ENCODE peak calls at places on chromosomes 11 and 22, in nine cellular contexts. Q is activated CD4-positive, alpha-beta T cell treated with anti-CD3 and anti-CD28 coated beads for 24 hours; U is fibroblast of pulmonary artery; L is T-helper 2 cell; C is neural crest cell; G is activated CD8-positive, alpha-beta memory T cell treated with anti-CD3 and anti-CD28 coated beads, Interleukin-2, amount 50 U/mL, for 48 hours; P is activated naive CD8-positive, alpha-beta T cell treated with anti-CD3 and anti-CD28 coated beads for 36 hours; N is stimulated activated CD4-positive, alpha-beta T cell treated with anti-CD3 and anti-CD28 coated beads, Interleukin-1b, Interleukin-23, amount 100 ng/mL, for 1 hour; S is amniotic stem cell. Y is an unnamed sample.

GRCh38 chr22:36365020-36365411 is 22.8 kb downstream of the MYH9 start:
- DNase-seq in Q (peak; percentile 90), U (peak; percentile 97), L (peak; percentile 95), C (no peak), G (peak; percentile 87), P (peak; percentile 89), N (peak; percentile 70), S (peak; percentile 81), Y (peak; percentile 87)

GRCh38 chr11:92384807-92385206 is 160.2 kb downstream of the FAT3 start:
- DNase-seq in Q (no peak), U (no peak), L (no peak), C (no peak), G (no peak), P (no peak), N (no peak), S (no peak), Y (no peak)

GRCh38 chr11:39668640-39669039 is 1790.8 kb downstream of the LRRC4C start:
- DNase-seq in Q (no peak), U (peak; percentile 2), L (peak; percentile 62), C (no peak), G (no peak), P (no peak), N (no peak), S (no peak), Y (no peak)

GRCh38 chr11:2762451-2762850 is 62.7 kb upstream of the KCNQ1OT1 start:
- DNase-seq in Q (no peak), U (no peak), L (no peak), C (no peak), G (peak; percentile 23), P (no peak), N (no peak), S (no peak), Y (peak; percentile 43)

GRCh38 chr22:30922151-30922611 is 46.4 kb downstream of the MORC2 start:
- DNase-seq in Q (peak; percentile 56), U (peak; percentile 66), L (peak; percentile 92), C (no peak), G (peak; percentile 90), P (peak; percentile 83), N (peak; percentile 53), S (no peak), Y (no peak)

GRCh38 chr11:105696000-105696399 is 86.1 kb downstream of the GRIA4 start:
- DNase-seq in Q (no peak), U (no peak), L (no peak), C (no peak), G (no peak), P (no peak), N (no peak), S (no peak), Y (no peak)

GRCh38 chr11:74672956-74673895 is 58.0 kb downstream of the CHRDL2 start:
- DNase-seq in Q (no peak), U (peak; percentile 99), L (no peak), C (no peak), G (no peak), P (no peak), N (no peak), S (peak; percentile 97), Y (peak; percentile 91)

GRCh38 chr11:17547051-17547577 is at the start of gene OTOG:
- DNase-seq in Q (no peak), U (no peak), L (no peak), C (no peak), G (no peak), P (no peak), N (no peak), S (no peak), Y (no peak)

GRCh38 chr11:124625504-124626168 is 3.0 kb downstream of the TBRG1 start:
- DNase-seq in Q (no peak), U (no peak), L (no peak), C (no peak), G (no peak), P (no peak), N (no peak), S (no peak), Y (no peak)

GRCh38 chr11:90512846-90513245 is 290.0 kb upstream of the CHORDC1 start:
- DNase-seq in Q (no peak), U (no peak), L (no peak), C (no peak), G (no peak), P (no peak), N (no peak), S (no peak), Y (no peak)

GRCh38 chr11:69366591-69366990 is 72.6 kb downstream of the MYEOV start:
- DNase-seq in Q (no peak), U (no peak), L (no peak), C (no peak), G (no peak), P (no peak), N (no peak), S (no peak), Y (peak; percentile 56)

GRCh38 chr11:62273789-62274275 is 3.9 kb downstream of the SCGB2A2 start:
- DNase-seq in Q (no peak), U (no peak), L (no peak), C (no peak), G (no peak), P (no peak), N (no peak), S (no peak), Y (no peak)

Y was measured in right atrium auricular region.